ENCODE peak calls at places on chromosomes 4 and X, in nine cellular contexts. H, F, O, Q, P, B, V, G and L are unnamed samples.

GRCh38 chr4:128306992-128307581 is 19.5 kb upstream of the PGRMC2 start:
- DNase-seq in H (no peak), F (no peak), O (no peak), Q (no peak), P (no peak), B (no peak), V (no peak), G (no peak), L (no peak)

GRCh38 chr4:143375326-143376073 is 38.8 kb downstream of the GAB1 start:
- DNase-seq in H (peak; percentile 71), F (no peak), O (no peak), Q (peak; percentile 33), P (peak; percentile 37), B (no peak), V (peak; percentile 55), G (no peak), L (no peak)

GRCh38 chrX:119655125-119655524 is 37.8 kb downstream of the SEPTIN6 start:
- DNase-seq in H (no peak), F (peak; percentile 22), O (peak; percentile 53), Q (peak; percentile 53), P (peak; percentile 53), B (peak; percentile 44), V (peak; percentile 21), G (peak; percentile 80), L (peak; percentile 35)

GRCh38 chr4:119206178-119206577 is 6.3 kb upstream of the USP53 start:
- DNase-seq in H (no peak), F (no peak), O (no peak), Q (no peak), P (no peak), B (no peak), V (no peak), G (no peak), L (no peak)

GRCh38 chr4:129377131-129377845 is 281.3 kb downstream of the C4orf33 start:
- DNase-seq in H (no peak), F (no peak), O (no peak), Q (peak; percentile 77), P (no peak), B (no peak), V (peak; percentile 3), G (no peak), L (no peak)

GRCh38 chrX:95762716-95763115 is 921.9 kb upstream of the DIAPH2 start:
- DNase-seq in H (peak; percentile 30), F (no peak), O (no peak), Q (peak; percentile 2), P (no peak), B (no peak), V (peak; percentile 1), G (no peak), L (no peak)

GRCh38 chr4:8768357-8768999 is 103.2 kb downstream of the HMX1 start:
- DNase-seq in H (no peak), F (no peak), O (no peak), Q (no peak), P (no peak), B (no peak), V (no peak), G (no peak), L (no peak)

GRCh38 chr4:128855656-128856055 is 46.2 kb downstream of the JADE1 start:
- DNase-seq in H (no peak), F (no peak), O (no peak), Q (no peak), P (no peak), B (no peak), V (no peak), G (no peak), L (no peak)

GRCh38 chrX:43720961-43721360 is 64.9 kb downstream of the MAOA start:
- DNase-seq in H (no peak), F (no peak), O (no peak), Q (no peak), P (no peak), B (no peak), V (no peak), G (no peak), L (no peak)

GRCh38 chr4:81455895-81456294 is 15.8 kb downstream of the RASGEF1B start:
- DNase-seq in H (no peak), F (no peak), O (no peak), Q (no peak), P (no peak), B (no peak), V (no peak), G (no peak), L (no peak)

GRCh38 chr4:9996319-9997110 is 24.8 kb downstream of the SLC2A9 start:
- DNase-seq in H (no peak), F (no peak), O (no peak), Q (peak; percentile 18), P (no peak), B (no peak), V (no peak), G (no peak), L (no peak)

GRCh38 chr4:8247047-8247930 is 22.3 kb upstream of the HTRA3 start:
- DNase-seq in H (no peak), F (peak; percentile 75), O (no peak), Q (no peak), P (peak; percentile 73), B (no peak), V (no peak), G (no peak), L (no peak)

GRCh38 chrX:311156-312129 is 7.2 kb downstream of the GTPBP6 start:
- DNase-seq in H (no peak), F (no peak), O (no peak), Q (no peak), P (no peak), B (no peak), V (no peak), G (no peak), L (no peak)

GRCh38 chr4:80173387-80173786 is 23.9 kb upstream of the PRDM8 start:
- DNase-seq in H (peak; percentile 58), F (no peak), O (peak; percentile 83), Q (peak; percentile 87), P (no peak), B (no peak), V (peak; percentile 74), G (peak; percentile 81), L (peak; percentile 70)
- H3K4me3 ChIP-seq in H (no peak overlapping the region), F (no peak overlapping the region), O (no peak overlapping the region), Q (no peak overlapping the region), P (no peak overlapping the region), B (no peak overlapping the region), V (no peak overlapping the region), G (no peak overlapping the region), L (no peak overlapping the region)

GRCh38 chr4:59814402-59814801 is 1385.7 kb upstream of the ADGRL3 start:
- DNase-seq in H (no peak), F (no peak), O (no peak), Q (peak; percentile 0), P (no peak), B (no peak), V (no peak), G (no peak), L (no peak)
- TF ChIP-seq CTCF in H (no peak), F (no peak), O (no peak), Q (no peak), P (no peak), B (no peak), V (no peak), G (no peak), L (no peak)

DNA sequence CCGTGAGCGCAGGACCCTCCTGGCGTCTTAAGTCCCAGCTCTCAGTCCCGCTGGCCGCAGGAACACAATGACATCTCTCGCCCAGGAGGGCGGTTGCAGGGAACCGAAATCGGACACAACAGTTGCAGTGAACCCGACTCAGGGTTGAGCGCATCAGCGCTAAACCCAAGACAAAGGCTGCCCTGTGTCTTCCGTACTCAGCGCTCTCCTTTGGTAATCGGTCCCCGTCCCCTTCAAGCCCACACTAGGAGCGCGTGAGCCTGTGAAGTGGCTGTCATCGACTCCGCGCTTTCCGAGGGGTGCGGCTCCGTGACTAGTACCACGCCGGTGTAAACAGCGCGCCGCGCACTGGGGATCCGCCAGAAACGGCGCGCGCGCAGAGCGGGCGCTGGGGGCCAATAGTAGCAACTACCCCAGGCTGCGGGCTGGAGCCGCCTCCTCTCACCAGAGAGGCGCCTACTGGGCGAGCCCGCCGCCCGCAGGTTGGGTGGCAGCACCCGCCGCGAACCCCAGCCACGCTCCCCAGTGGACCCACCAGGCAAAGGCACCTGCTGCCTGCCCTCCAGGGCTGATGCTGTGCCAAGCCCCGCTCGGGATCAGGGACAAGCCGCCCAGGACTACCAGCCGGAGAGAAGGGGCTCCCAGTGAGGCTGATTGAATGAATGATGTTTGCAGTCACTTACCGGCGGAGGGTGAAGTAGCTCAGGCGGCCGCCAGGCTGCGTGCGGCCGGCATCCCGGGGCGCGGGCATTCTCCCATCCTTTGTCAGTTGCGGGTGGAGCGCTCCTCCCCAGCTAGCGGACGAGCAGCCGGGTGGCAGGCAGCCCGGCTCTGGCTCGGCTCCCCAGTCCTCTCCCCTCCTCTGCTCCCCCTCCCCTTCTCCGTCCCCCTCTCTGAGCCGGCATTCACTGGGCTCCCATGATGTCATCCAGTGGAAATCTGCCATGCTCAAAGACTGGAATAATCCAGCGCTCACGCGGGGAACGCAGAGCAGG is 370.4 kb upstream of the SMIM31 start:
- DNase-seq in H (no peak), F (peak; percentile 10), O (no peak), Q (peak; percentile 54), P (peak; percentile 51), B (no peak), V (no peak), G (peak; percentile 70), L (no peak)
- H3K4me3 ChIP-seq in H (no peak overlapping the region), F (no peak overlapping the region), O (no peak overlapping the region), Q (peak overlapping the region; percentile 57), P (peak overlapping the region; percentile 51), B (no peak overlapping the region), V (no peak overlapping the region), G (peak overlapping the region; percentile 55), L (no peak overlapping the region)

GRCh38 chr4:26320453-26321325 is at the start of gene RBPJ:
- DNase-seq in H (peak; percentile 85), F (peak; percentile 91), O (peak; percentile 97), Q (peak; percentile 98), P (peak; percentile 95), B (peak; percentile 70), V (peak; percentile 92), G (peak; percentile 99), L (peak; percentile 92)

GRCh38 chr4:26321326-26322276 is 787 bp downstream of the RBPJ start:
- DNase-seq in H (peak; percentile 29), F (no peak), O (no peak), Q (no peak), P (peak; percentile 50), B (no peak), V (no peak), G (no peak), L (no peak)

GRCh38 chr4:26317766-26318165 is 3.0 kb upstream of the RBPJ start:
- DNase-seq in H (no peak), F (no peak), O (no peak), Q (no peak), P (no peak), B (no peak), V (no peak), G (no peak), L (no peak)

GRCh38 chr4:26320159-26320452 is 708 bp upstream of the RBPJ start:
- DNase-seq in H (peak; percentile 39), F (no peak), O (no peak), Q (no peak), P (no peak), B (no peak), V (no peak), G (no peak), L (no peak)

GRCh38 chr4:26319467-26320158 is 1.2 kb upstream of the RBPJ start:
- DNase-seq in H (peak; percentile 100), F (peak; percentile 96), O (peak; percentile 100), Q (peak; percentile 100), P (peak; percentile 100), B (peak; percentile 97), V (peak; percentile 98), G (peak; percentile 100), L (peak; percentile 99)
- TF ChIP-seq CTCF in H (no peak), F (no peak), O (no peak), Q (no peak), P (no peak), B (peak; percentile 20), V (no peak), G (no peak), L (no peak)